ENCODE peak calls at places on chromosome 18, in four cellular contexts. O is K562, E is GM12878, C is HL-60. G is an unnamed sample.

GRCh38 chr18:26103579-26103978 is 13.2 kb upstream of the SS18 start:
- DNase-seq in O (peak), E (no peak), C (peak), G (no peak)

GRCh38 chr18:11154369-11154982 is 5.1 kb upstream of the PIEZO2 start:
- DNase-seq in O (peak), E (peak), C (peak), G (no peak)

GRCh38 chr18:79070486-79070885 is 1.3 kb downstream of the ATP9B start:
- DNase-seq in O (no peak), E (no peak), C (no peak), G (no peak)

GRCh38 chr18:79071037-79071960 is 2.1 kb downstream of the ATP9B start:
- DNase-seq in O (no peak), E (no peak), C (peak), G (no peak)

GRCh38 chr18:2513616-2514015 is 57.7 kb downstream of the METTL4 start:
- DNase-seq in O (no peak), E (no peak), C (no peak), G (no peak)

GRCh38 chr18:10197097-10197496 is 257.3 kb upstream of the APCDD1 start:
- DNase-seq in O (no peak), E (no peak), C (no peak), G (no peak)

GRCh38 chr18:39624934-39625333 is 2059.3 kb upstream of the CELF4 start:
- DNase-seq in O (no peak), E (no peak), C (no peak), G (no peak)

GRCh38 chr18:35089382-35089781 is 48.2 kb downstream of the MAPRE2 start:
- DNase-seq in O (no peak), E (no peak), C (no peak), G (no peak)

GRCh38 chr18:79510731-79511141 is 115.0 kb downstream of the NFATC1 start:
- DNase-seq in O (no peak), E (no peak), C (no peak), G (no peak)

GRCh38 chr18:79457239-79457638 is 61.5 kb downstream of the NFATC1 start:
- DNase-seq in O (no peak), E (no peak), C (no peak), G (no peak)

GRCh38 chr18:63079114-63079513 is 240.5 kb downstream of the BCL2 start:
- DNase-seq in O (no peak), E (peak), C (peak), G (no peak)

GRCh38 chr18:79942786-79943607 is 8.5 kb downstream of the SLC66A2 start:
- DNase-seq in O (no peak), E (no peak), C (no peak), G (no peak)

GRCh38 chr18:60950634-60951033 is 382.6 kb upstream of the CDH20 start:
- DNase-seq in O (no peak), E (no peak), C (no peak), G (no peak)

GRCh38 chr18:2325308-2325849 is 245.9 kb downstream of the METTL4 start:
- DNase-seq in O (peak), E (no peak), C (no peak), G (no peak)

GRCh38 chr18:26088482-26088881 is 1.9 kb downstream of the SS18 start:
- DNase-seq in O (peak), E (no peak), C (no peak), G (no peak)

GRCh38 chr18:2905802-2906521 is 59.2 kb downstream of the EMILIN2 start:
- DNase-seq in O (no peak), E (no peak), C (peak), G (peak)

GRCh38 chr18:9022397-9023170 is 79.9 kb upstream of the NDUFV2 start:
- DNase-seq in O (no peak), E (no peak), C (no peak), G (no peak)

GRCh38 chr18:7904529-7904928 is 337.4 kb downstream of the PTPRM start:
- DNase-seq in O (no peak), E (no peak), C (no peak), G (no peak)

GRCh38 chr18:24517554-24517953 is 57.1 kb downstream of the HRH4 start:
- DNase-seq in O (no peak), E (no peak), C (no peak), G (no peak)

GRCh38 chr18:74980669-74981068 is 228.3 kb downstream of the PTGR3 start:
- DNase-seq in O (no peak), E (no peak), C (no peak), G (no peak)

GRCh38 chr18:29439398-29439797 is 1262.5 kb upstream of the CDH2 start:
- DNase-seq in O (no peak), E (no peak), C (no peak), G (no peak)

GRCh38 chr18:35043207-35043606 is 2.0 kb downstream of the MAPRE2 start:
- DNase-seq in O (no peak), E (no peak), C (no peak), G (no peak)

GRCh38 chr18:42187611-42188378 is 232.8 kb downstream of the PIK3C3 start:
- DNase-seq in O (no peak), E (peak), C (no peak), G (no peak)

GRCh38 chr18:49247786-49248185 is 212.7 kb downstream of the DYM start:
- DNase-seq in O (no peak), E (no peak), C (no peak), G (no peak)

GRCh38 chr18:35410561-35410960 is 33.4 kb upstream of the ZNF396 start:
- DNase-seq in O (no peak), E (no peak), C (no peak), G (no peak)

GRCh38 chr18:35141567-35142269 is 99.1 kb upstream of the ZNF397 start:
- DNase-seq in O (no peak), E (no peak), C (no peak), G (no peak)

GRCh38 chr18:13221821-13222220 is 3.3 kb downstream of the LDLRAD4 start:
- DNase-seq in O (no peak), E (no peak), C (no peak), G (no peak)

GRCh38 chr18:24230766-24231165 is 91.9 kb downstream of the CABYR start:
- DNase-seq in O (no peak), E (no peak), C (no peak), G (no peak)

GRCh38 chr18:79245517-79246001 is 150.2 kb upstream of the NFATC1 start:
- DNase-seq in O (no peak), E (no peak), C (no peak), G (no peak)

GRCh38 chr18:44507729-44508325 is 172.9 kb upstream of the SETBP1 start:
- DNase-seq in O (no peak), E (peak), C (peak), G (no peak)

GRCh38 chr18:61606759-61607158 is 273.5 kb downstream of the CDH20 start:
- DNase-seq in O (peak), E (no peak), C (no peak), G (no peak)

GRCh38 chr18:39421319-39421718 is 1855.7 kb upstream of the CELF4 start:
- DNase-seq in O (no peak), E (no peak), C (no peak), G (no peak)

GRCh38 chr18:25941556-25941955 is 148.9 kb downstream of the SS18 start:
- DNase-seq in O (no peak), E (no peak), C (no peak), G (no peak)

GRCh38 chr18:12086249-12086648 is 7.4 kb upstream of the ANKRD62 start:
- DNase-seq in O (no peak), E (no peak), C (no peak), G (no peak)

DNA sequence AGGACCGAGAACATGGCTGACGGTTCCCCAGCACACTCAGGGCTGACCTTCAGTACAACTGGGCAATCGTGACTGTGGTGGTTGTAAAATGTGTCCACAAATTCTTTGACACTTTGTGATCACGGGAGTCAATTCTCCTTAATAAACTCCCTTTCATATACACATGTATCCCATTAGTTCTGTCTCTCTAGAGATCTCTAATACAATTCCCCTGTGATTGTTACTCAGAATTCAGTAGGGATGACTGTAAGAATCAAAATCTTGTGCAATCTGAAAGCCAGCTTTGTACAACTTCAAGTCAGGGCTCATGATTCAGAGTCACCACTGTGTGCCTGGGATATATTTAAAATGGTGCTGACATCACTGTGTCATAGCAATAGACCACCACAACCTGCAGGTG is 89.5 kb upstream of the LMAN1 start:
- DNase-seq in O (no peak), E (no peak), C (no peak), G (no peak)
- TF ChIP-seq SPI1 in O (no peak), E (no peak), C (no peak), G (no peak)

DNA sequence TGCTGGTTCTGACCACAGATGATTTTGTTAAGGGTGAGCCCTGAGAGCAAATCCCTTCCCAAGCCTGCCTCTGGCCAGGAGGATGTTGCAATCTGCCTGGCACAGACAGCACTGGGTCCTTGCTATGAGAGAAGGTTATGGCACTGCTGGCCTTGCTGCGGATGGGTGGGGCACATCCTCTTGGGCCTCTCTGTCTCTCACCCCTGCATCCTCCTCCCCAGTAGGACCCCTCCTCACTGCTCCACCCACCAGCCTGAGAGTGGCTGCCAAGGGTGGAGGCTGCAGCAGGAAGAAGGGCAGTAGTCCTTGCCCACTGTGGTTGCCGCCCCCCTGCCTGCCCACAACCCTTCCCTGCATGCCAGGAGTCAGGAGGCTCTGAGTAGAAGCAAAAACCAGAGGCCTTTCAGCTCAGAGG is 180.9 kb downstream of the ZBTB7C start:
- DNase-seq in O (no peak), E (no peak), C (no peak), G (no peak)
- TF ChIP-seq SPI1 in O (no peak), E (no peak), C (no peak), G (no peak)

GRCh38 chr18:69400253-69400975 is at the start of gene DOK6:
- DNase-seq in O (no peak), E (no peak), C (no peak), G (no peak)
- TF ChIP-seq SPI1 in O (no peak), E (no peak), C (no peak), G (no peak)

GRCh38 chr18:77131100-77131651 is 1.4 kb downstream of the MBP start:
- DNase-seq in O (no peak), E (no peak), C (peak), G (no peak)

GRCh38 chr18:77133051-77133919 is 702 bp upstream of the MBP start:
- DNase-seq in O (no peak), E (no peak), C (peak), G (no peak)

GRCh38 chr18:77131652-77132368 is 773 bp downstream of the MBP start:
- DNase-seq in O (no peak), E (no peak), C (peak), G (peak)

GRCh38 chr18:77133920-77134496 is 1.4 kb upstream of the MBP start:
- DNase-seq in O (no peak), E (no peak), C (peak), G (no peak)

GRCh38 chr18:77132369-77133050 is at the start of gene MBP:
- DNase-seq in O (no peak), E (no peak), C (peak), G (peak)
- TF ChIP-seq SPI1 in O (no peak), E (no peak), C (no peak), G (no peak)

GRCh38 chr18:55228191-55228590 is 268.9 kb upstream of the CCDC68 start:
- DNase-seq in O (no peak), E (no peak), C (no peak), G (no peak)
- TF ChIP-seq SPI1 in O (no peak), E (no peak), C (no peak), G (no peak)

GRCh38 chr18:73944715-73945114 is 202.9 kb downstream of the FBXO15 start:
- DNase-seq in O (no peak), E (no peak), C (no peak), G (no peak)

GRCh38 chr18:73942956-73943355 is 204.7 kb downstream of the FBXO15 start:
- DNase-seq in O (no peak), E (no peak), C (no peak), G (no peak)

GRCh38 chr18:73943763-73944162 is 203.9 kb downstream of the FBXO15 start:
- DNase-seq in O (no peak), E (no peak), C (no peak), G (no peak)

GRCh38 chr18:73940721-73941120 is 206.9 kb downstream of the FBXO15 start:
- DNase-seq in O (no peak), E (no peak), C (no peak), G (no peak)

GRCh38 chr18:73942081-73942625 is 205.5 kb downstream of the FBXO15 start:
- DNase-seq in O (no peak), E (no peak), C (no peak), G (no peak)
- TF ChIP-seq SPI1 in O (no peak), E (no peak), C (no peak), G (no peak)

G was measured in GM12891.